ENCODE peak calls at places on chromosomes 6 and 20, in seven cellular contexts. L is NCI-H82; Y is H1; R is Right ventricle myocardium superior; S is CD8-positive, alpha-beta memory T cell; G is IMR-90; C is foreskin melanocyte. O is an unnamed sample.

GRCh38 chr6:167079853-167080297 is 43.0 kb upstream of the CCR6 start:
- DNase-seq in L (no peak), Y (no peak), R (no peak), S (peak), G (no peak), C (no peak), O (peak)

GRCh38 chr20:61830956-61831355 is 234.7 kb downstream of the TAF4 start:
- DNase-seq in L (no peak), Y (no peak), R (peak), S (no peak), G (no peak), C (no peak), O (no peak)

GRCh38 chr20:48794360-48794759 is 33.4 kb downstream of the PREX1 start:
- DNase-seq in L (peak), Y (peak), R (no peak), S (no peak), G (no peak), C (no peak), O (no peak)

GRCh38 chr20:50371878-50372769 is 138.1 kb upstream of the PTPN1 start:
- DNase-seq in L (no peak), Y (no peak), R (no peak), S (no peak), G (peak), C (no peak), O (no peak)

GRCh38 chr6:7042056-7042653 is 65.6 kb upstream of the RREB1 start:
- DNase-seq in L (no peak), Y (no peak), R (peak), S (no peak), G (no peak), C (no peak), O (no peak)

GRCh38 chr6:137217801-137218472 is 1.2 kb downstream of the IFNGR1 start:
- DNase-seq in L (peak), Y (no peak), R (no peak), S (no peak), G (peak), C (peak), O (peak)

GRCh38 chr6:158625881-158626305 is 18.6 kb downstream of the DYNLT1 start:
- DNase-seq in L (no peak), Y (no peak), R (no peak), S (no peak), G (no peak), C (no peak), O (no peak)

GRCh38 chr6:106581468-106581867 is 47.8 kb downstream of the RTN4IP1 start:
- DNase-seq in L (no peak), Y (no peak), R (no peak), S (no peak), G (no peak), C (no peak), O (no peak)

GRCh38 chr6:162999575-163000285 is 272.0 kb downstream of the PACRG start:
- DNase-seq in L (no peak), Y (no peak), R (no peak), S (no peak), G (peak), C (no peak), O (no peak)

GRCh38 chr6:107179004-107179403 is 63.7 kb upstream of the BEND3 start:
- DNase-seq in L (peak), Y (no peak), R (no peak), S (no peak), G (peak), C (no peak), O (no peak)

GRCh38 chr6:150452642-150453243 is 83.9 kb downstream of the IYD start:
- DNase-seq in L (no peak), Y (no peak), R (peak), S (no peak), G (no peak), C (no peak), O (no peak)

GRCh38 chr6:3162565-3163247 is 5.4 kb upstream of the TUBB2A start:
- DNase-seq in L (peak), Y (peak), R (peak), S (peak), G (peak), C (peak), O (peak)

GRCh38 chr6:159871911-159872310 is 18.9 kb upstream of the MAS1 start:
- DNase-seq in L (no peak), Y (no peak), R (no peak), S (no peak), G (peak), C (no peak), O (no peak)

GRCh38 chr20:10519361-10520048 is 84.4 kb downstream of the SLX4IP start:
- DNase-seq in L (no peak), Y (no peak), R (no peak), S (no peak), G (peak), C (no peak), O (no peak)

GRCh38 chr6:125843593-125843992 is 52.8 kb downstream of the NCOA7 start:
- DNase-seq in L (no peak), Y (no peak), R (no peak), S (no peak), G (no peak), C (peak), O (no peak)